ENCODE peak calls at places on chromosomes 11 and 22, in seven cellular contexts. H is left ventricle myocardium inferior; L is breast epithelium; A is SK-N-SH; V is right lobe of liver; N is CD8-positive, alpha-beta T cell; X is Peyer's patch. Z is an unnamed sample.

GRCh38 chr11:73141309-73142127 is 600 bp downstream of the FCHSD2 start:
- DNase-seq in H (peak; percentile 83), L (peak; percentile 60), A (peak; percentile 62), V (no peak), N (peak; percentile 31), X (peak; percentile 63), Z (no peak)

GRCh38 chr11:118057424-118058145 is 19.3 kb upstream of the TMPRSS4 start:
- DNase-seq in H (no peak), L (peak; percentile 45), A (no peak), V (peak; percentile 20), N (no peak), X (no peak), Z (no peak)

GRCh38 chr22:32949719-32950118 is 108.5 kb downstream of the SYN3 start:
- DNase-seq in H (no peak), L (no peak), A (peak; percentile 11), V (no peak), N (no peak), X (no peak), Z (no peak)

GRCh38 chr11:19842505-19842904 is 129.9 kb downstream of the NAV2 start:
- DNase-seq in H (no peak), L (no peak), A (no peak), V (no peak), N (no peak), X (no peak), Z (no peak)

GRCh38 chr11:43997022-43997665 is 50.6 kb upstream of the ACCSL start:
- DNase-seq in H (no peak), L (no peak), A (no peak), V (no peak), N (no peak), X (no peak), Z (no peak)

GRCh38 chr11:41845066-41845465 is 385.6 kb upstream of the LRRC4C start:
- DNase-seq in H (no peak), L (no peak), A (no peak), V (no peak), N (no peak), X (no peak), Z (peak; percentile 1)

GRCh38 chr11:86947541-86947940 is 7.7 kb downstream of the FZD4 start:
- DNase-seq in H (no peak), L (no peak), A (no peak), V (no peak), N (no peak), X (no peak), Z (no peak)

GRCh38 chr11:69380921-69381581 is 87.1 kb downstream of the MYEOV start:
- DNase-seq in H (no peak), L (no peak), A (no peak), V (peak; percentile 39), N (no peak), X (no peak), Z (no peak)

GRCh38 chr11:306645-307371 is 808 bp upstream of the IFITM2 start:
- DNase-seq in H (no peak), L (no peak), A (no peak), V (peak; percentile 57), N (no peak), X (no peak), Z (no peak)

GRCh38 chr11:31325162-31325561 is 44.4 kb downstream of the DCDC1 start:
- DNase-seq in H (no peak), L (no peak), A (no peak), V (no peak), N (no peak), X (no peak), Z (no peak)

GRCh38 chr11:44889266-44889665 is 61.4 kb downstream of the TP53I11 start:
- DNase-seq in H (no peak), L (no peak), A (no peak), V (no peak), N (no peak), X (no peak), Z (no peak)

GRCh38 chr22:19393704-19394103 is 37.8 kb downstream of the HIRA start:
- DNase-seq in H (no peak), L (no peak), A (no peak), V (peak; percentile 42), N (no peak), X (no peak), Z (no peak)

GRCh38 chr22:41833369-41834004 is 582 bp downstream of the SREBF2 start:
- DNase-seq in H (peak; percentile 30), L (peak; percentile 59), A (peak; percentile 68), V (peak; percentile 64), N (peak; percentile 43), X (peak; percentile 54), Z (no peak)

GRCh38 chr11:70568504-70569172 is 170.3 kb downstream of the CTTN start:
- DNase-seq in H (peak; percentile 53), L (peak; percentile 65), A (peak; percentile 73), V (no peak), N (no peak), X (no peak), Z (no peak)

GRCh38 chr22:23392420-23393121 is 187.5 kb downstream of the IGLL1 start:
- DNase-seq in H (no peak), L (no peak), A (no peak), V (no peak), N (no peak), X (no peak), Z (no peak)

GRCh38 chr22:22894740-22895731 is 7.4 kb downstream of the IGLL5 start:
- DNase-seq in H (no peak), L (peak; percentile 20), A (no peak), V (no peak), N (no peak), X (no peak), Z (no peak)

GRCh38 chr11:30504468-30504867 is 81.7 kb downstream of the MPPED2 start:
- DNase-seq in H (no peak), L (no peak), A (no peak), V (no peak), N (no peak), X (no peak), Z (no peak)

GRCh38 chr22:43884600-43885318 is 7.1 kb downstream of the PNPLA5 start:
- DNase-seq in H (peak; percentile 59), L (peak; percentile 55), A (peak; percentile 75), V (peak; percentile 76), N (peak; percentile 16), X (peak; percentile 20), Z (peak; percentile 58)

GRCh38 chr11:70402685-70403084 is 4.4 kb downstream of the CTTN start:
- DNase-seq in H (no peak), L (no peak), A (no peak), V (no peak), N (no peak), X (no peak), Z (no peak)

GRCh38 chr22:41762980-41763779 is 37.3 kb upstream of the CCDC134 start:
- DNase-seq in H (no peak), L (no peak), A (no peak), V (no peak), N (no peak), X (peak; percentile 38), Z (peak; percentile 72)

GRCh38 chr11:12195773-12196172 is 85.4 kb downstream of the MICAL2 start:
- DNase-seq in H (no peak), L (no peak), A (no peak), V (no peak), N (peak; percentile 30), X (peak; percentile 39), Z (no peak)

GRCh38 chr11:5626191-5626590 is 1.4 kb downstream of the TRIM34 start:
- DNase-seq in H (no peak), L (no peak), A (no peak), V (no peak), N (no peak), X (no peak), Z (no peak)

GRCh38 chr11:5631969-5632635 is 7.3 kb downstream of the TRIM34 start:
- DNase-seq in H (no peak), L (no peak), A (no peak), V (no peak), N (no peak), X (no peak), Z (no peak)

DNA sequence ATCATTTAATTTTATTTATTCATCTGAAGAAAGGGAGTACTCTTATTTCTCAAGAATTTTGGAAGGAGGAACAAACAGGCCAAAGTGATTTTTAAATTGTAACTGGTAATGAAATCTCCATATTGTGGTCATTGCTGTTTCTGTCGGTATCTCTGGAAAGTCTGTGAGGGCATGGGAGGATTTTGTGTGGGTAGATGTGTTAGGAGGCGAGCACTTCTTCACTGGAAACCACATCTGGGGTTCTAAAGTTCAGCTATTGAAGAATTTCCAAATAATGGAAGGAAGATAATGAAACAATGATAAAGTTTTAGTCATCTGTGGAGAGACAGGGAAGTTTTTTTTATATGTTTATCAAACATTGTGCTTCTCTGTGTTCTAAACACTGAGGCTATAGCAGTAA is 6.6 kb downstream of the TRIM34 start:
- DNase-seq in H (no peak), L (no peak), A (no peak), V (no peak), N (no peak), X (no peak), Z (no peak)
- H3K27me3 ChIP-seq in H (no peaks in the 10 kb centered on the region), L (no peaks in the 10 kb centered on the region), A (no peaks in the 10 kb centered on the region), V (no peaks in the 10 kb centered on the region), N (no peaks in the 10 kb centered on the region), X (no peaks in the 10 kb centered on the region), Z (no peaks in the 10 kb centered on the region)

GRCh38 chr11:62858201-62858600 is 18.8 kb upstream of the WDR74 start:
- DNase-seq in H (no peak), L (no peak), A (no peak), V (no peak), N (no peak), X (no peak), Z (no peak)
- H3K4me3 ChIP-seq in H (no peak overlapping the region), L (no peak overlapping the region), A (no peak overlapping the region), V (no peak overlapping the region), N (no peak overlapping the region), X (no peak overlapping the region), Z (peak overlapping the region; percentile 33)

GRCh38 chr22:35312198-35313059 is 12.7 kb downstream of the TOM1 start:
- DNase-seq in H (no peak), L (no peak), A (no peak), V (peak; percentile 89), N (no peak), X (no peak), Z (no peak)
- H3K27ac ChIP-seq in H (peak overlapping the region; percentile 94), L (peak overlapping the region; percentile 72), A (no peak overlapping the region), V (peak overlapping the region; percentile 14), N (no peak overlapping the region), X (peak overlapping the region; percentile 87), Z (no peak overlapping the region)

GRCh38 chr11:6648505-6648904 is 7.1 kb downstream of the DCHS1 start:
- DNase-seq in H (no peak), L (no peak), A (no peak), V (no peak), N (no peak), X (no peak), Z (no peak)

GRCh38 chr11:6653656-6654055 is 2.0 kb downstream of the DCHS1 start:
- DNase-seq in H (no peak), L (no peak), A (no peak), V (no peak), N (no peak), X (no peak), Z (no peak)

GRCh38 chr11:6650104-6650503 is 5.5 kb downstream of the DCHS1 start:
- DNase-seq in H (no peak), L (no peak), A (no peak), V (no peak), N (no peak), X (no peak), Z (no peak)

GRCh38 chr11:6653055-6653454 is 2.6 kb downstream of the DCHS1 start:
- DNase-seq in H (no peak), L (no peak), A (no peak), V (no peak), N (no peak), X (no peak), Z (no peak)

DNA sequence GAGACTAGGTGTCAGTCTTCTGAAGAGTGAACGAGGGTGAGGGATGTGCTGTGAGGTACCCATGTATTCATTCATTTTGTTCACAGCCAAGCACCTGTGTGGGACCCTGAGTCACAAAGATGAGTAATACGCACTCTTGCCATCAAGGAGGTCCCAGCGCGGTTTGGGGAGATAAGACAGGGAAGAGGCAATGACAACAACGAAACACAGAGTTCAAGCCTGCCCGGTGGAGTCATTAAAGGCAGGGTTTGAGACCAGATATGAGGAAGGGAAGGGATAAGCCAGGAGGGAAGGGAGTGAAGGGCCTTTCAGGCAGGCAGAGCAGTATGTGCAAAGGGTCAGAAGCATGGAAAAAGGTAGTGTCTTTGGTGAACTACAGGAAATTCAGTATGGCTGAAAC is 4.6 kb downstream of the DCHS1 start:
- DNase-seq in H (no peak), L (no peak), A (no peak), V (no peak), N (no peak), X (no peak), Z (no peak)
- H3K27me3 ChIP-seq in H (no peaks in the 10 kb centered on the region), L (no peaks in the 10 kb centered on the region), A (no peaks in the 10 kb centered on the region), V (no peaks in the 10 kb centered on the region), N (no peaks in the 10 kb centered on the region), X (no peaks in the 10 kb centered on the region), Z (peaks cover 5% of the 10 kb centered on the region)

Z was measured in iPS DF 6.9.